ENCODE peak calls at places on chromosomes 2 and 18, in five cellular contexts. T, S, I, M and W are unnamed samples.

GRCh38 chr2:85710687-85711577 is 16.8 kb downstream of the GNLY start:
- DNase-seq in M (peak; percentile 93), T (no peak), S (no peak), I (peak; percentile 96), W (no peak)

GRCh38 chr2:55555977-55556376 is 36.5 kb downstream of the CFAP36 start:
- DNase-seq in I (no peak), T (no peak), M (no peak), S (no peak), W (no peak)

GRCh38 chr2:74507926-74508520 is 528 bp upstream of the PCGF1 start:
- DNase-seq in S (no peak), T (no peak), M (no peak), I (peak; percentile 40), W (no peak)

GRCh38 chr2:8885449-8886196 is 48.2 kb upstream of the KIDINS220 start:
- DNase-seq in T (no peak), S (no peak), M (no peak), I (no peak), W (no peak)

GRCh38 chr2:86661333-86661732 is 37.7 kb upstream of the RNF103 start:
- DNase-seq in M (no peak), T (no peak), S (no peak), I (no peak), W (no peak)

GRCh38 chr2:236969075-236969474 is 116.6 kb upstream of the COPS8 start:
- DNase-seq in S (peak; percentile 19), M (no peak), T (no peak), I (no peak), W (no peak)

GRCh38 chr18:80147418-80148315 is 38.6 kb downstream of the ADNP2 start:
- DNase-seq in S (peak; percentile 83), I (peak; percentile 85), M (peak; percentile 87), T (peak; percentile 93), W (no peak)

GRCh38 chr2:241575624-241576292 is 17.2 kb downstream of the BOK start:
- DNase-seq in S (no peak), M (no peak), T (no peak), I (no peak), W (no peak)

GRCh38 chr2:223113161-223113560 is 61.2 kb downstream of the KCNE4 start:
- DNase-seq in M (no peak), S (no peak), T (no peak), I (no peak), W (no peak)

GRCh38 chr2:40027968-40028367 is 248.9 kb upstream of the THUMPD2 start:
- DNase-seq in M (no peak), S (no peak), I (no peak), T (no peak), W (no peak)

GRCh38 chr2:241926541-241927311 is 57.2 kb downstream of the RTP5 start:
- DNase-seq in I (no peak), T (no peak), M (peak; percentile 66), S (peak; percentile 26), W (no peak)

GRCh38 chr18:79481041-79481790 is 85.5 kb downstream of the NFATC1 start:
- DNase-seq in I (no peak), M (peak; percentile 55), T (no peak), S (no peak), W (no peak)

GRCh38 chr2:236670235-236670620 is 100.6 kb downstream of the ACKR3 start:
- DNase-seq in M (no peak), T (no peak), S (no peak), I (no peak), W (no peak)

GRCh38 chr18:2894131-2894840 is 47.5 kb downstream of the EMILIN2 start:
- DNase-seq in T (no peak), I (peak; percentile 18), M (no peak), S (no peak), W (no peak)

GRCh38 chr2:65430515-65431416 is 1.6 kb downstream of the SPRED2 start:
- DNase-seq in S (peak; percentile 62), T (peak; percentile 77), I (peak; percentile 63), M (peak; percentile 91), W (peak; percentile 56)

GRCh38 chr2:73718851-73719621 is 18.1 kb downstream of the TPRKB start:
- DNase-seq in M (no peak), S (no peak), T (no peak), I (no peak), W (no peak)

GRCh38 chr2:193103064-193103463 is 908.3 kb upstream of the TMEFF2 start:
- DNase-seq in T (no peak), M (no peak), I (no peak), S (no peak), W (no peak)

GRCh38 chr2:46540496-46541342 is 61.4 kb downstream of the TMEM247 start:
- DNase-seq in S (no peak), I (no peak), T (no peak), M (no peak), W (no peak)

GRCh38 chr2:191566347-191566746 is 111.6 kb upstream of the NABP1 start:
- DNase-seq in T (peak; percentile 29), I (peak; percentile 68), S (peak; percentile 77), M (no peak), W (peak; percentile 68)

GRCh38 chr2:12381543-12382323 is 335.0 kb upstream of the TRIB2 start:
- DNase-seq in T (no peak), S (no peak), M (no peak), I (no peak), W (no peak)

GRCh38 chr2:112089375-112089774 is 34.3 kb downstream of the TMEM87B start:
- DNase-seq in T (no peak), I (no peak), M (no peak), S (no peak), W (no peak)

GRCh38 chr2:147844691-147845607 is at the start of gene ACVR2A:
- DNase-seq in I (peak; percentile 30), T (peak; percentile 46), M (peak; percentile 81), S (peak; percentile 51), W (peak; percentile 22)

GRCh38 chr2:57864926-57865325 is 181.7 kb upstream of the VRK2 start:
- DNase-seq in I (no peak), S (no peak), M (no peak), T (no peak), W (no peak)

GRCh38 chr2:25576596-25576995 is 96.8 kb downstream of the DTNB start:
- DNase-seq in S (no peak), I (no peak), M (no peak), T (peak; percentile 21), W (no peak)

GRCh38 chr2:188570365-188570764 is 278.7 kb downstream of the GULP1 start:
- DNase-seq in T (no peak), M (no peak), I (no peak), S (no peak), W (no peak)

GRCh38 chr2:85744771-85745601 is 8.8 kb upstream of the ATOH8 start:
- DNase-seq in S (no peak), I (no peak), T (no peak), M (no peak), W (no peak)

GRCh38 chr2:48707466-48707865 is 48.1 kb downstream of the LHCGR start:
- DNase-seq in M (no peak), T (no peak), S (no peak), I (peak; percentile 83), W (no peak)

GRCh38 chr2:227576110-227576509 is 22.6 kb upstream of the SCYGR2 start:
- DNase-seq in T (no peak), M (no peak), S (no peak), I (no peak), W (no peak)

GRCh38 chr2:71702071-71702970 is 249.0 kb downstream of the DYSF start:
- DNase-seq in M (peak; percentile 54), S (no peak), I (peak; percentile 19), T (no peak), W (no peak)

GRCh38 chr18:55539240-55539639 is 48.8 kb downstream of the TCF4 start:
- DNase-seq in T (no peak), S (no peak), I (no peak), M (no peak), W (no peak)

GRCh38 chr18:77205769-77206168 is 43.9 kb upstream of the GALR1 start:
- DNase-seq in I (no peak), T (no peak), M (no peak), S (no peak), W (no peak)

GRCh38 chr18:77206676-77207370 is 42.8 kb upstream of the GALR1 start:
- DNase-seq in M (no peak), I (no peak), S (no peak), T (no peak), W (no peak)

GRCh38 chr18:77209587-77209986 is 40.1 kb upstream of the GALR1 start:
- DNase-seq in T (no peak), S (no peak), M (no peak), I (no peak), W (no peak)

GRCh38 chr18:77208969-77209368 is 40.7 kb upstream of the GALR1 start:
- DNase-seq in S (peak; percentile 49), T (no peak), I (peak; percentile 72), M (no peak), W (no peak)

GRCh38 chr18:77207540-77207939 is 42.1 kb upstream of the GALR1 start:
- DNase-seq in I (peak; percentile 63), S (peak; percentile 56), T (no peak), M (no peak), W (no peak)
- TF ChIP-seq CTCF in I (peak; percentile 64), S (peak; percentile 26), T (peak; percentile 40), M (peak; percentile 42), W (peak; percentile 52)

DNA sequence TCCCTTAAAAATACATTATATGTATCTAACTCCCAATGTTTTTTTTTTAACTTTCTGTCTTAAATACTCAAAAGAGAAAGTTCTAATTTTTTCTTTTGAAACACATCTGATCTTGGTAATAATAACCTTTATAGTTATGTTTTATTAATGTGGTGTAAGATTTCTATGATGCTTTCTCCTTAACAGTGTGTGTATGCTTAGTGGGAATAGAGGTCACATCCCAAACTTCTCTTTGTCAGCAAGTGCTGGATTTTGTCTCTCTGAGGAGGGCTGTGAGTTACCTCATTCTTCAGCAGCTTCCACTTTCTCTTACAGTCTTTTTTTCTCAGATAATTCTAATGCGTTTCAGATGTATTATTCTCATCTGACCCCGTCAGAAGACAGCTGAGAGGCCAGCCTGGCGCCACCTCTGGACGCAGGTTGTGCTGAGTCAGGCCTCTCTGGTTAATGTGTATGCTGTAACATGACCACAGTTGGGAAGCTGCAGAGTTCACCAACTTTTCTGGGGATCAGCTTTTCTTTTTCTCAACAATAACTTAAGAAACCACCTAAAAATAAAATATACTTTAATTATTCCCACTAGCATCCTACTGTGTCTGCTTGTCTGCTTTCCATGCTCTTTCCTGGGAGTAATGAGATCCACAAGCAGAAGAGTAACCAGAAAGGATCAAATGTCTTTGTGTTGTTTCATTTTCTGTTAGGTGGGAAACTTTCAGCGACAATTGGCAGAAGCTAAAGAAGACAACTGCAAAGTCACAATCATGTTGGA is 79.5 kb downstream of the CCDC150 start:
- DNase-seq in I (no peak), M (peak; percentile 76), T (no peak), S (no peak), W (no peak)
- TF ChIP-seq CTCF in I (no peak), M (no peak), T (no peak), S (no peak), W (peak; percentile 18)

GRCh38 chr2:206556357-206556949 is 85.8 kb upstream of the FAM237A start:
- DNase-seq in M (no peak), T (no peak), I (no peak), S (no peak), W (no peak)
- TF ChIP-seq CTCF in M (peak; percentile 38), T (peak; percentile 38), I (peak; percentile 24), S (no peak), W (peak; percentile 72)

GRCh38 chr2:127661949-127662510 is 13.3 kb downstream of the LIMS2 start:
- DNase-seq in I (peak; percentile 45), M (peak; percentile 74), S (no peak), T (no peak), W (no peak)
- TF ChIP-seq CTCF in I (peak; percentile 38), M (no peak), S (no peak), T (no peak), W (no peak)